ENCODE peak calls at places on chromosomes 16 and 17, in five cellular contexts. X, W, Z, U and N are unnamed samples.

GRCh38 chr16:86044241-86044671 is 145.3 kb downstream of the IRF8 start:
- DNase-seq in X (no peak), W (peak; percentile 28), Z (peak; percentile 68), U (peak; percentile 6), N (peak; percentile 38)

GRCh38 chr17:50945779-50946222 is 79.6 kb upstream of the TOB1 start:
- DNase-seq in X (no peak), W (no peak), Z (no peak), U (no peak), N (no peak)

GRCh38 chr16:57134982-57135381 is 42.6 kb downstream of the CPNE2 start:
- DNase-seq in X (no peak), W (no peak), Z (no peak), U (peak; percentile 13), N (no peak)

GRCh38 chr17:74466111-74466784 is at the start of gene CD300A:
- DNase-seq in X (peak; percentile 58), W (no peak), Z (no peak), U (no peak), N (no peak)

GRCh38 chr17:59506907-59507726 is 58.3 kb upstream of the DHX40 start:
- DNase-seq in X (no peak), W (no peak), Z (no peak), U (no peak), N (no peak)

GRCh38 chr16:87422106-87422505 is 30.0 kb downstream of the MAP1LC3B start:
- DNase-seq in X (no peak), W (no peak), Z (no peak), U (no peak), N (no peak)

GRCh38 chr16:2936436-2937011 is 24.8 kb downstream of the FLYWCH1 start:
- DNase-seq in X (no peak), W (no peak), Z (no peak), U (no peak), N (no peak)

GRCh38 chr17:63431939-63432804 is 13.9 kb downstream of the CYB561 start:
- DNase-seq in X (no peak), W (no peak), Z (no peak), U (peak; percentile 92), N (no peak)